ENCODE peak calls at places on chromosomes 4 and X, in seven cellular contexts. L, M, K, P, S, H and X are unnamed samples.

GRCh38 chr4:40672528-40673522 is 43.2 kb upstream of the RBM47 start:
- DNase-seq in L (no peak), M (peak; percentile 78), K (peak; percentile 15), P (peak; percentile 57), S (peak; percentile 98), H (no peak), X (no peak)

GRCh38 chr4:137738377-137738990 is 206.2 kb upstream of the PCDH18 start:
- DNase-seq in L (no peak), M (no peak), K (no peak), P (no peak), S (no peak), H (no peak), X (no peak)

GRCh38 chr4:174332741-174333493 is 49.2 kb downstream of the CEP44 start:
- DNase-seq in L (no peak), M (no peak), K (no peak), P (no peak), S (no peak), H (no peak), X (no peak)

GRCh38 chr4:7959066-7959465 is 19.4 kb upstream of the AFAP1 start:
- DNase-seq in L (no peak), M (no peak), K (no peak), P (no peak), S (no peak), H (no peak), X (no peak)

GRCh38 chr4:170675568-170676262 is 586.0 kb upstream of the AADAT start:
- DNase-seq in L (no peak), M (no peak), K (no peak), P (no peak), S (no peak), H (no peak), X (no peak)

GRCh38 chr4:60194214-60194613 is 1005.9 kb upstream of the ADGRL3 start:
- DNase-seq in L (no peak), M (no peak), K (no peak), P (no peak), S (no peak), H (no peak), X (no peak)

GRCh38 chrX:128020701-128021100 is 31.5 kb downstream of the ACTRT1 start:
- DNase-seq in L (no peak), M (no peak), K (no peak), P (peak; percentile 2), S (no peak), H (no peak), X (no peak)

GRCh38 chr4:602559-602942 is 22.8 kb upstream of the PDE6B start:
- DNase-seq in L (peak; percentile 79), M (peak; percentile 60), K (peak; percentile 66), P (peak; percentile 60), S (no peak), H (peak; percentile 99), X (peak; percentile 89)

GRCh38 chrX:155819966-155820491 is 61.1 kb upstream of the VAMP7 start:
- DNase-seq in L (peak; percentile 49), M (peak; percentile 75), K (peak; percentile 44), P (peak; percentile 49), S (peak; percentile 11), H (peak; percentile 58), X (peak; percentile 1)

GRCh38 chr4:141395246-141395830 is 174.6 kb downstream of the ZNF330 start:
- DNase-seq in L (no peak), M (no peak), K (no peak), P (no peak), S (no peak), H (no peak), X (no peak)

GRCh38 chr4:5609265-5610007 is 98.9 kb downstream of the EVC2 start:
- DNase-seq in L (no peak), M (no peak), K (no peak), P (no peak), S (no peak), H (no peak), X (no peak)

GRCh38 chrX:109856974-109857373 is 123.9 kb upstream of the ACSL4 start:
- DNase-seq in L (peak; percentile 19), M (no peak), K (peak; percentile 20), P (peak; percentile 28), S (no peak), H (no peak), X (no peak)

GRCh38 chr4:66955784-66956183 is 589.5 kb downstream of the CENPC start:
- DNase-seq in L (no peak), M (no peak), K (no peak), P (no peak), S (no peak), H (no peak), X (no peak)

GRCh38 chrX:74160816-74161215 is 143.2 kb upstream of the ZCCHC13 start:
- DNase-seq in L (no peak), M (no peak), K (no peak), P (no peak), S (no peak), H (no peak), X (no peak)

GRCh38 chr4:83757121-83757621 is 221.3 kb downstream of the GPAT3 start:
- DNase-seq in L (no peak), M (no peak), K (peak; percentile 29), P (no peak), S (no peak), H (no peak), X (peak; percentile 31)

GRCh38 chr4:82382756-82383155 is 9.0 kb upstream of the HNRNPD start:
- DNase-seq in L (no peak), M (no peak), K (no peak), P (no peak), S (no peak), H (no peak), X (no peak)

GRCh38 chrX:2383735-2384134 is 117.0 kb downstream of the DHRSX start:
- DNase-seq in L (no peak), M (no peak), K (no peak), P (no peak), S (no peak), H (no peak), X (no peak)

GRCh38 chr4:1244978-1245471 is 3.9 kb downstream of the CTBP1 start:
- DNase-seq in L (no peak), M (no peak), K (no peak), P (no peak), S (no peak), H (no peak), X (peak; percentile 27)

DNA sequence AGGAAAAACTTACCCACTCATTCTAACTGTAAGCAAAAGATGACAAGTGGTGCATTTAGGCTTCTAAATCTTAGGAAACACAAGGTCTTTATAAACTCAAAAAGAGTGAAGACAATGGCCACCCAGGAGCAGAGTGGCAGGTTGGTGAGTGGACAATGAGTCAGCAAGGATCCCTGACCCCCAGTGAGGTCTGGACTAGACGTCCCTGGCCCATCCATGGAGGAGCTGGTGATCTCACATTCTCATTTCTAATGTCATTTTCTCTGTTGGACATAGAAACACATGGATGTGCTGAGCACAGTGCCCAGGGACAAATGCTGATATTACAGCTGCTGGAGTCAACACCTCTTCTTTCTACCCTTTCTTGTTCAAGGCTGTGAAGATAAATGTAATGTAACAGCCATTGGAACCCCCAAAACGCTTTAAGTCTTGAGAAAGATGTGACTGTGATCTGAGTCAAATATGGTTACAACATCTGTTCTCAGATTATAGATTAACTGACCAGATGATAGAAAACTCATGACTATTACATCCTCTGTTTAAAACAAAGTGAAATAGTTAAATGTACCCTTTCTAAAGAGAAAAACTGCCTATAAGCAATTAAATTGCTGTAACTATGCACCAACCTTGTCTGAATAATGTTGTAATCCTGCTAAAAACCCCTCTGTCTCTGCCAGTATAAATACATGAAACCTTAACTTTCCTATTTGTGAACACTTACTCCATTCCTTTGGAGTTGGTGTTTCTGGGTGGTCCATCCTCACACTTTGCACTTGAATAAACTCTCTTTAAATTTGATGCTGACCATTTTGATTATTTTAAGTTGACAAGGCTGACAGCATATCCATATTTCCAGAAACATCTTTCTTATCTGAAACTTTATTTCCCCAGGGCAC is 92.7 kb downstream of the USP46 start:
- DNase-seq in L (no peak), M (no peak), K (no peak), P (no peak), S (no peak), H (no peak), X (no peak)
- TF ChIP-seq JUND in L (no peak), M (no peak), K (no peak), P (no peak), S (no peak), H (no peak), X (no peak)

GRCh38 chr4:124288706-124289486 is 423.6 kb downstream of the ANKRD50 start:
- DNase-seq in L (no peak), M (no peak), K (no peak), P (no peak), S (no peak), H (no peak), X (no peak)
- TF ChIP-seq JUND in L (no peak), M (no peak), K (no peak), P (no peak), S (no peak), H (no peak), X (no peak)

DNA sequence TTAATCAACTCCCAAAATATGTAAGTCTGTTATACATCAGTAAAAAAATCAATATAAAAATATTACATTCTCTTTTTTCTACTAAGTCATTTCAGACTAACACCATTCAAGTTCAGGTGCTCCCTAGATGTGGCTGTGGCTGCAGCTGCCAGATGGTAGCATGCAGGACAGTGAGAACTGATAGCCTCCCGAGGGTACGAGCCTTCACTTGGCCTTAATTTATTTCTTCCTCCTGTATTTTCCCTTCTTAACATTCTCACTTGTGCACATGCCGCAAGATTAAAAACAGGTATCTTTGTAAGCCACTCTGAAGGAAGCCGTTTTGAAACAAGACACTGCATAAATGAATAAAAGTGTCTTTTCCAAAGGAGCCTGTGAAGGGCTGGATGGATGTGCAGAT is 97.2 kb downstream of the KLHL8 start:
- DNase-seq in L (no peak), M (no peak), K (no peak), P (no peak), S (no peak), H (no peak), X (no peak)
- TF ChIP-seq JUND in L (no peak), M (no peak), K (no peak), P (no peak), S (no peak), H (no peak), X (no peak)

GRCh38 chr4:107630185-107630705 is 89.8 kb downstream of the PAPSS1 start:
- DNase-seq in L (no peak), M (no peak), K (no peak), P (no peak), S (no peak), H (no peak), X (no peak)

GRCh38 chr4:107631568-107631967 is 88.5 kb downstream of the PAPSS1 start:
- DNase-seq in L (no peak), M (no peak), K (no peak), P (no peak), S (no peak), H (no peak), X (no peak)

GRCh38 chr4:107640157-107640556 is 79.9 kb downstream of the PAPSS1 start:
- DNase-seq in L (no peak), M (no peak), K (no peak), P (no peak), S (no peak), H (no peak), X (no peak)

DNA sequence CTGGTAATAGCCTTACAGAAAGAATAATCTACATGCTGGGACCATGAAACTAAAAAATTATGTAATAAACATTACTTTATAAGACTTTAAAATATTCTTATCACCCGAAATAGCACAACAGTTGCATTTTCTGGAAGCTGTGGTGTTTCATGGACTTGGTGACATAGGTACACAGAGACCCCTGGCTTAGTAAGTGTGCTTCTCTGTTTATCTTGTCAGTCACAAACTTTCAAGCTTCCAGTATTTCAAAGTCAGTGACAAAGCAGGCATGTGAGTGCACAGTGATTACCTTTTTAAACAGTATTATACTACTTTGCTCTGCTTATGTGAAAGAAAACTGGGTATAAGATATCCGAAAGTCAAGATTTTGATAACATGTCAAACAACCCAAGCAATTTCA is 84.3 kb downstream of the PAPSS1 start:
- DNase-seq in L (no peak), M (no peak), K (no peak), P (peak; percentile 66), S (no peak), H (no peak), X (no peak)
- TF ChIP-seq JUND in L (no peak), M (no peak), K (no peak), P (no peak), S (no peak), H (no peak), X (no peak)

GRCh38 chrX:10612215-10612614 is 8.2 kb downstream of the MID1 start:
- DNase-seq in L (no peak), M (no peak), K (no peak), P (no peak), S (no peak), H (no peak), X (no peak)
- TF ChIP-seq JUND in L (peak; percentile 3), M (no peak), K (no peak), P (no peak), S (no peak), H (no peak), X (no peak)